ENCODE peak calls at places on chromosomes 4 and X, in six cellular contexts. C is RWPE1, M is cardiac muscle cell, E is AG10803, B is lung, J is right cardiac atrium. H is an unnamed sample.

GRCh38 chr4:1031956-1032795 is 20.8 kb downstream of the FGFRL1 start:
- DNase-seq in E (no peak), B (no peak), M (no peak), C (no peak), J (no peak), H (no peak)

GRCh38 chr4:114271031-114271430 is 291.6 kb upstream of the ARSJ start:
- DNase-seq in B (no peak), E (no peak), C (no peak), M (no peak), J (no peak), H (no peak)

GRCh38 chr4:78767350-78767749 is 8.8 kb upstream of the BMP2K start:
- DNase-seq in M (no peak), J (no peak), B (no peak), E (no peak), C (no peak), H (no peak)

GRCh38 chr4:121789470-121789869 is 11.7 kb upstream of the EXOSC9 start:
- DNase-seq in C (no peak), J (no peak), M (no peak), E (peak), B (no peak), H (no peak)

GRCh38 chr4:185213829-185214228 is 4.4 kb downstream of the SNX25 start:
- DNase-seq in M (no peak), E (no peak), C (no peak), J (no peak), B (no peak), H (no peak)

GRCh38 chrX:21741378-21741777 is 16.5 kb downstream of the SMPX start:
- DNase-seq in J (no peak), C (no peak), M (no peak), E (no peak), B (no peak), H (no peak)

GRCh38 chrX:30141966-30142365 is 73.4 kb upstream of the MAGEB2 start:
- DNase-seq in E (peak), C (peak), B (no peak), J (no peak), M (peak), H (no peak)

GRCh38 chr4:73815145-73815544 is 21.3 kb upstream of the CXCL6 start:
- DNase-seq in J (no peak), M (no peak), B (no peak), E (no peak), C (no peak), H (no peak)

GRCh38 chr4:24763631-24764302 is 31.6 kb upstream of the SOD3 start:
- DNase-seq in M (peak), J (no peak), B (no peak), C (peak), E (peak), H (no peak)

GRCh38 chrX:49075347-49075746 is 1.5 kb upstream of the PRAF2 start:
- DNase-seq in B (no peak), J (no peak), E (no peak), C (no peak), M (no peak), H (no peak)

GRCh38 chrX:53374222-53374820 is 48.1 kb downstream of the SMC1A start:
- DNase-seq in C (no peak), E (peak), B (no peak), M (peak), J (no peak), H (no peak)

GRCh38 chr4:100299441-100299840 is 109.2 kb upstream of the DDIT4L start:
- DNase-seq in B (no peak), M (peak), E (no peak), C (no peak), J (no peak), H (no peak)

GRCh38 chr4:100022792-100023222 is 72.7 kb upstream of the H2AZ1 start:
- DNase-seq in B (no peak), J (no peak), M (peak), E (no peak), C (no peak), H (no peak)

GRCh38 chrX:19332983-19333382 is 10.7 kb upstream of the PDHA1 start:
- DNase-seq in M (peak), E (peak), B (no peak), C (no peak), J (peak), H (peak)